ENCODE peak calls at places on chromosomes 13 and 19, in four cellular contexts. Z is HepG2, F is GM12878, C is H1. H is an unnamed sample.

GRCh38 chr19:53019684-53020083 is 6.0 kb downstream of the ERVV-1 start:
- DNase-seq in Z (no peak), F (no peak), C (peak), H (no peak)

GRCh38 chr19:709196-709964 is 645 bp downstream of the PALM start:
- DNase-seq in Z (no peak), F (no peak), C (no peak), H (peak)

GRCh38 chr13:70613295-70613694 is 505.0 kb upstream of the KLHL1 start:
- DNase-seq in Z (no peak), F (no peak), C (no peak), H (peak)

GRCh38 chr13:112727581-112727980 is 37.7 kb downstream of the ATP11A start:
- DNase-seq in Z (no peak), F (no peak), C (no peak), H (no peak)

GRCh38 chr13:75485286-75486062 is 3.5 kb upstream of the TBC1D4 start:
- DNase-seq in Z (peak), F (no peak), C (no peak), H (no peak)

GRCh38 chr13:46307554-46307953 is 79.5 kb downstream of the RUBCNL start:
- DNase-seq in Z (no peak), F (no peak), C (no peak), H (no peak)

GRCh38 chr13:71355010-71355409 is 512.0 kb downstream of the DACH1 start:
- DNase-seq in Z (no peak), F (no peak), C (no peak), H (no peak)

GRCh38 chr19:5001547-5002131 is 32.7 kb downstream of the KDM4B start:
- DNase-seq in Z (peak), F (no peak), C (no peak), H (peak)

GRCh38 chr19:44796701-44797115 is 12.2 kb upstream of the BCAM start:
- DNase-seq in Z (peak), F (no peak), C (no peak), H (no peak)

GRCh38 chr19:56993851-56994250 is 125.9 kb upstream of the USP29 start:
- DNase-seq in Z (no peak), F (no peak), C (no peak), H (no peak)

GRCh38 chr13:23987331-23987730 is 90.0 kb upstream of the C1QTNF9B start:
- DNase-seq in Z (no peak), F (no peak), C (no peak), H (no peak)

GRCh38 chr13:94795292-94795691 is 82.9 kb upstream of the SOX21 start:
- DNase-seq in Z (no peak), F (no peak), C (no peak), H (peak)

GRCh38 chr19:5403968-5404640 is 51.1 kb upstream of the ZNRF4 start:
- DNase-seq in Z (peak), F (no peak), C (peak), H (no peak)

GRCh38 chr19:29687897-29688728 is 22.9 kb downstream of the PLEKHF1 start:
- DNase-seq in Z (no peak), F (no peak), C (no peak), H (no peak)

GRCh38 chr13:92483894-92484293 is 742.7 kb upstream of the GPC6 start:
- DNase-seq in Z (no peak), F (no peak), C (no peak), H (no peak)

GRCh38 chr13:49838989-49839388 is 46.5 kb upstream of the KPNA3 start:
- DNase-seq in Z (peak), F (no peak), C (no peak), H (no peak)

GRCh38 chr13:61084983-61085382 is 330.7 kb downstream of the PCDH20 start:
- DNase-seq in Z (no peak), F (no peak), C (no peak), H (no peak)

GRCh38 chr13:76350399-76350798 is 535.8 kb downstream of the KCTD12 start:
- DNase-seq in Z (no peak), F (no peak), C (no peak), H (no peak)

GRCh38 chr19:13118424-13119193 is 545 bp downstream of the NACC1 start:
- DNase-seq in Z (peak), F (no peak), C (peak), H (peak)

GRCh38 chr13:95341441-95341840 is 40.2 kb upstream of the ABCC4 start:
- DNase-seq in Z (no peak), F (no peak), C (no peak), H (no peak)

GRCh38 chr19:10260141-10260584 is 8.1 kb downstream of the MRPL4 start:
- DNase-seq in Z (peak), F (no peak), C (no peak), H (no peak)

GRCh38 chr13:44355643-44356042 is 18.0 kb upstream of the SERP2 start:
- DNase-seq in Z (no peak), F (no peak), C (no peak), H (no peak)

GRCh38 chr13:44354322-44354721 is 19.3 kb upstream of the SERP2 start:
- DNase-seq in Z (no peak), F (no peak), C (no peak), H (no peak)

GRCh38 chr13:44352671-44353070 is 21.0 kb upstream of the SERP2 start:
- DNase-seq in Z (no peak), F (no peak), C (no peak), H (no peak)

GRCh38 chr13:44352202-44352601 is 21.4 kb upstream of the SERP2 start:
- DNase-seq in Z (no peak), F (no peak), C (no peak), H (no peak)

GRCh38 chr13:44354884-44355283 is 18.7 kb upstream of the SERP2 start:
- DNase-seq in Z (no peak), F (no peak), C (no peak), H (no peak)
- TF ChIP-seq TCF12 in Z (no peak), F (no peak), C (no peak), H (no peak)

GRCh38 chr19:39372047-39372802 is 18.7 kb downstream of the PAF1 start:
- DNase-seq in Z (no peak), F (no peak), C (no peak), H (no peak)
- H3K27ac ChIP-seq in Z (no peak), F (no peak), C (no peak), H (peak)

DNA sequence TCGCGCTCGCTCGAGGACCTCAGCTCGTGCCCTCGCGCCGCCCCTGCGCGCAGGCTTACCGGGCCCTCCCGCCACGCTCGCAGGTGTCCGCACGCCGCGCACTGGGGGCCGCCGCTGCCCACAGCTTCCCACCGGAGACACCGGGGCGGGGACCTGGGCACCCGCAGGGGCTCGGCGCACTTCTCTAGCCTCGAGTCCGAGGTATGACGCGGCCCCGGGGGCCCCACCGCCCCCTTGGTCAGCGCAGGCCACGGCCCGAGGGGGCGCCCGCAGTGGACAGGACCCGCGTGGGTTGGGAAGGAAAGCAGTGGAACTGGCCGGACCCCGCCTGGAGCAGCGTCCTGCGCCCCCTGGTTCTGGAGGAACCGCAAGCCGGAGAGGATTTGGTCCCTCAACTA is 2.1 kb upstream of the GRWD1 start:
- DNase-seq in Z (no peak), F (no peak), C (no peak), H (no peak)
- TF ChIP-seq TCF12 in Z (no peak), F (no peak), C (no peak), H (no peak)

GRCh38 chr19:18090545-18091216 is 3.9 kb upstream of the IL12RB1 start:
- DNase-seq in Z (no peak), F (no peak), C (no peak), H (no peak)

GRCh38 chr19:18086590-18087138 is at the start of gene IL12RB1:
- DNase-seq in Z (no peak), F (peak), C (no peak), H (no peak)

GRCh38 chr19:18093439-18094161 is 4.0 kb upstream of the MAST3 start:
- DNase-seq in Z (peak), F (no peak), C (no peak), H (peak)

GRCh38 chr19:18089726-18090125 is 3.0 kb upstream of the IL12RB1 start:
- DNase-seq in Z (no peak), F (no peak), C (no peak), H (no peak)

GRCh38 chr19:18091217-18091608 is 4.5 kb upstream of the IL12RB1 start:
- DNase-seq in Z (no peak), F (peak), C (no peak), H (no peak)
- H3K27ac ChIP-seq in Z (no peak), F (peak), C (no peak), H (no peak)

H was measured in SK-N-SH.